ENCODE peak calls at places on chromosomes 13 and 19, in seven cellular contexts. P is NAMALWA; Y is frontal cortex; R is stimulated activated CD4-positive, alpha-beta T cell treated with anti-CD3 and anti-CD28 coated beads, Interleukin-2, amount 100 ng/mL, for 48 hours; F is uterus; V is NCI-H1417; G is endothelial cell. Q is an unnamed sample.

GRCh38 chr19:51783373-51783772 is 11.6 kb upstream of the FPR3 start:
- DNase-seq in F (no peak), R (no peak), G (peak), P (peak), Y (no peak), V (peak), Q (no peak)

GRCh38 chr19:13211426-13212308 is 61.5 kb downstream of the IER2 start:
- DNase-seq in G (no peak), F (no peak), R (no peak), V (no peak), Y (no peak), P (peak), Q (no peak)

GRCh38 chr13:32267836-32268439 is 47.2 kb downstream of the ZAR1L start:
- DNase-seq in F (no peak), P (peak), R (peak), Y (no peak), G (no peak), V (peak), Q (no peak)

GRCh38 chr19:40774916-40775631 is at the start of gene MIA:
- DNase-seq in R (no peak), V (no peak), Y (no peak), F (no peak), P (no peak), G (no peak), Q (no peak)

GRCh38 chr13:30466358-30466714 is 600 bp upstream of the HMGB1 start:
- DNase-seq in G (peak), F (no peak), Y (no peak), V (no peak), P (peak), R (no peak), Q (no peak)

GRCh38 chr19:2549701-2550191 is 73.8 kb downstream of the GADD45B start:
- DNase-seq in G (no peak), F (peak), P (no peak), V (no peak), R (no peak), Y (peak), Q (peak)

GRCh38 chr13:41457589-41458186 is 338 bp downstream of the RGCC start:
- DNase-seq in Y (no peak), F (no peak), R (no peak), V (no peak), G (no peak), P (peak), Q (no peak)

GRCh38 chr19:48685583-48685982 is 10.2 kb upstream of the FUT2 start:
- DNase-seq in G (no peak), Y (no peak), F (no peak), R (no peak), V (no peak), P (no peak), Q (no peak)

GRCh38 chr13:75364131-75364713 is 117.7 kb downstream of the TBC1D4 start:
- DNase-seq in R (no peak), G (no peak), Y (no peak), V (no peak), F (no peak), P (no peak), Q (no peak)

GRCh38 chr13:84413016-84413415 is 530.7 kb upstream of the SLITRK1 start:
- DNase-seq in F (no peak), R (no peak), P (no peak), V (no peak), Y (no peak), G (no peak), Q (no peak)

GRCh38 chr13:78398743-78399410 is 204.5 kb downstream of the POU4F1 start:
- DNase-seq in P (peak), R (no peak), F (no peak), G (no peak), Y (no peak), V (no peak), Q (no peak)

GRCh38 chr19:32268381-32268780 is 77.0 kb upstream of the ZNF507 start:
- DNase-seq in V (no peak), G (no peak), P (no peak), F (no peak), R (no peak), Y (no peak), Q (no peak)

GRCh38 chr19:36819130-36819630 is 19.0 kb downstream of the ZNF790 start:
- DNase-seq in R (no peak), V (no peak), F (no peak), G (no peak), P (no peak), Y (no peak), Q (no peak)

GRCh38 chr13:33092422-33092987 is 76.3 kb downstream of the KL start:
- DNase-seq in G (no peak), V (no peak), F (no peak), P (no peak), Y (no peak), R (no peak), Q (no peak)

GRCh38 chr19:3397266-3398022 is 31.1 kb downstream of the NFIC start:
- DNase-seq in G (no peak), R (no peak), Y (peak), F (no peak), P (no peak), V (no peak), Q (no peak)

GRCh38 chr13:114058051-114058867 is 74.2 kb downstream of the RASA3 start:
- DNase-seq in P (no peak), V (no peak), R (no peak), G (no peak), Y (no peak), F (no peak), Q (no peak)

GRCh38 chr13:23979361-23980159 is 82.3 kb upstream of the C1QTNF9B start:
- DNase-seq in P (no peak), V (peak), Y (peak), F (peak), R (peak), G (peak), Q (peak)